ENCODE peak calls at places on chromosomes 16 and 17, in nine cellular contexts. T is body of pancreas, M is fibroblast of lung, D is cardiac muscle cell, Z is fibroblast of the aortic adventitia, K is cardiac fibroblast, W is heart left ventricle, C is mucosa of descending colon, H is RWPE1. N is an unnamed sample.

GRCh38 chr17:69501591-69502468 is 87.3 kb downstream of the MAP2K6 start:
- DNase-seq in T (peak), M (peak), D (peak), Z (peak), K (peak), W (peak), C (peak), H (no peak), N (no peak)

GRCh38 chr17:43316522-43317142 is 82.2 kb upstream of the ARL4D start:
- DNase-seq in T (peak), M (no peak), D (no peak), Z (peak), K (no peak), W (no peak), C (no peak), H (no peak), N (no peak)

GRCh38 chr17:59178266-59178665 is 22.7 kb downstream of the PRR11 start:
- DNase-seq in T (no peak), M (no peak), D (no peak), Z (no peak), K (no peak), W (no peak), C (no peak), H (no peak), N (no peak)

GRCh38 chr17:73519621-73520368 is 124.5 kb downstream of the SDK2 start:
- DNase-seq in T (no peak), M (no peak), D (no peak), Z (no peak), K (no peak), W (no peak), C (no peak), H (no peak), N (no peak)

GRCh38 chr17:39761861-39762496 is 24.2 kb downstream of the GRB7 start:
- DNase-seq in T (no peak), M (no peak), D (no peak), Z (no peak), K (no peak), W (no peak), C (no peak), H (no peak), N (no peak)

GRCh38 chr17:13616031-13616430 is 14.3 kb upstream of the HS3ST3A1 start:
- DNase-seq in T (no peak), M (no peak), D (no peak), Z (no peak), K (no peak), W (no peak), C (no peak), H (no peak), N (no peak)

GRCh38 chr16:55333690-55334089 is 9.7 kb downstream of the IRX6 start:
- DNase-seq in T (no peak), M (no peak), D (no peak), Z (no peak), K (no peak), W (no peak), C (no peak), H (no peak), N (no peak)

GRCh38 chr17:72977768-72978417 is 114.6 kb downstream of the SLC39A11 start:
- DNase-seq in T (no peak), M (peak), D (peak), Z (no peak), K (no peak), W (no peak), C (no peak), H (no peak), N (no peak)

GRCh38 chr17:50660042-50660886 is 25.6 kb downstream of the ABCC3 start:
- DNase-seq in T (no peak), M (no peak), D (peak), Z (peak), K (peak), W (peak), C (peak), H (no peak), N (no peak)

GRCh38 chr17:11309033-11309432 is 68.0 kb downstream of the SHISA6 start:
- DNase-seq in T (no peak), M (no peak), D (no peak), Z (no peak), K (no peak), W (no peak), C (no peak), H (no peak), N (no peak)

GRCh38 chr16:84982434-84982833 is 28.9 kb downstream of the ZDHHC7 start:
- DNase-seq in T (peak), M (no peak), D (no peak), Z (no peak), K (no peak), W (peak), C (peak), H (no peak), N (no peak)

GRCh38 chr17:75267146-75267402 is 4.0 kb downstream of the MIF4GD start:
- DNase-seq in T (no peak), M (no peak), D (no peak), Z (no peak), K (no peak), W (no peak), C (no peak), H (no peak), N (no peak)

GRCh38 chr16:46732561-46732960 is 15.6 kb downstream of the MYLK3 start:
- DNase-seq in T (no peak), M (no peak), D (no peak), Z (no peak), K (no peak), W (no peak), C (no peak), H (no peak), N (no peak)

GRCh38 chr16:56610017-56610608 is 1.7 kb downstream of the MT2A start:
- DNase-seq in T (no peak), M (peak), D (peak), Z (peak), K (peak), W (peak), C (peak), H (peak), N (no peak)

GRCh38 chr17:57459286-57459915 is 203.1 kb downstream of the MSI2 start:
- DNase-seq in T (no peak), M (peak), D (peak), Z (peak), K (peak), W (no peak), C (no peak), H (no peak), N (no peak)

GRCh38 chr17:35541434-35541833 is 4.0 kb upstream of the SLFN12L start:
- DNase-seq in T (no peak), M (no peak), D (no peak), Z (peak), K (no peak), W (no peak), C (no peak), H (no peak), N (no peak)

GRCh38 chr16:14321542-14321941 is 250.4 kb downstream of the MRTFB start:
- DNase-seq in T (peak), M (no peak), D (no peak), Z (no peak), K (no peak), W (peak), C (no peak), H (no peak), N (no peak)

GRCh38 chr17:48997103-48997826 is at the start of gene IGF2BP1:
- DNase-seq in T (no peak), M (peak), D (peak), Z (peak), K (peak), W (no peak), C (peak), H (no peak), N (peak)

GRCh38 chr16:1773703-1774455 is 945 bp upstream of the MRPS34 start:
- DNase-seq in T (peak), M (peak), D (peak), Z (peak), K (peak), W (no peak), C (no peak), H (peak), N (no peak)

GRCh38 chr16:58110590-58111330 is 18.4 kb downstream of the CFAP20 start:
- DNase-seq in T (no peak), M (peak), D (peak), Z (no peak), K (no peak), W (no peak), C (no peak), H (no peak), N (no peak)
- TF ChIP-seq CTCF in T (no peak), M (no peak), D (no peak), Z (no peak), K (no peak), W (no peak), C (no peak), H (no peak), N (no peak)

DNA sequence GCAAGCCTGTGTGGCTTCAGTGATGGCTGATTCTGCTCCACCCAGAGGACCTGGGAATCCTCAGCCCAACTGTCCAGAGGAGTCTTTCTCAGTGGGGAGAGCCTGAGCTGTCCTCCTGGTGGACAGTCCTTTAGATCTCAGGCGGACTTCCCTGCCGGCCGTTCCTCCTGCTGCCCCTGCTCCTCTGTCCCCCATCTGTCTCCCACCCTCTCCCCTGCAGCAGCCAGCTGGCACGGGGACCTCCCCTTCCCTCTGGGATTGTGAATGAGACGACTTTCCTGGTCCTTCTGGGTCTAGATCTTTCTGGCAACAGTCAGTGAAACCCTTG is 279.7 kb downstream of the SEC14L1 start:
- DNase-seq in T (no peak), M (no peak), D (no peak), Z (no peak), K (no peak), W (no peak), C (no peak), H (no peak), N (peak)
- TF ChIP-seq CTCF in T (no peak), M (no peak), D (peak), Z (no peak), K (no peak), W (no peak), C (no peak), H (no peak), N (no peak)

GRCh38 chr17:8162232-8162996 is at the start of gene VAMP2:
- DNase-seq in T (peak), M (peak), D (peak), Z (peak), K (peak), W (peak), C (peak), H (peak), N (no peak)
- TF ChIP-seq CTCF in T (no peak), M (no peak), D (no peak), Z (peak), K (no peak), W (no peak), C (no peak), H (no peak), N (no peak)

GRCh38 chr17:78175643-78175981 is 7.2 kb downstream of the SYNGR2 start:
- DNase-seq in T (no peak), M (no peak), D (no peak), Z (no peak), K (no peak), W (no peak), C (no peak), H (no peak), N (no peak)

GRCh38 chr17:78174332-78174869 is 6.0 kb downstream of the SYNGR2 start:
- DNase-seq in T (peak), M (no peak), D (no peak), Z (no peak), K (no peak), W (peak), C (peak), H (no peak), N (no peak)

GRCh38 chr17:78176548-78177025 is 8.2 kb downstream of the SYNGR2 start:
- DNase-seq in T (peak), M (peak), D (peak), Z (peak), K (peak), W (peak), C (peak), H (no peak), N (peak)

GRCh38 chr17:78173025-78173715 is 4.8 kb downstream of the SYNGR2 start:
- DNase-seq in T (no peak), M (no peak), D (no peak), Z (no peak), K (no peak), W (no peak), C (peak), H (no peak), N (no peak)

DNA sequence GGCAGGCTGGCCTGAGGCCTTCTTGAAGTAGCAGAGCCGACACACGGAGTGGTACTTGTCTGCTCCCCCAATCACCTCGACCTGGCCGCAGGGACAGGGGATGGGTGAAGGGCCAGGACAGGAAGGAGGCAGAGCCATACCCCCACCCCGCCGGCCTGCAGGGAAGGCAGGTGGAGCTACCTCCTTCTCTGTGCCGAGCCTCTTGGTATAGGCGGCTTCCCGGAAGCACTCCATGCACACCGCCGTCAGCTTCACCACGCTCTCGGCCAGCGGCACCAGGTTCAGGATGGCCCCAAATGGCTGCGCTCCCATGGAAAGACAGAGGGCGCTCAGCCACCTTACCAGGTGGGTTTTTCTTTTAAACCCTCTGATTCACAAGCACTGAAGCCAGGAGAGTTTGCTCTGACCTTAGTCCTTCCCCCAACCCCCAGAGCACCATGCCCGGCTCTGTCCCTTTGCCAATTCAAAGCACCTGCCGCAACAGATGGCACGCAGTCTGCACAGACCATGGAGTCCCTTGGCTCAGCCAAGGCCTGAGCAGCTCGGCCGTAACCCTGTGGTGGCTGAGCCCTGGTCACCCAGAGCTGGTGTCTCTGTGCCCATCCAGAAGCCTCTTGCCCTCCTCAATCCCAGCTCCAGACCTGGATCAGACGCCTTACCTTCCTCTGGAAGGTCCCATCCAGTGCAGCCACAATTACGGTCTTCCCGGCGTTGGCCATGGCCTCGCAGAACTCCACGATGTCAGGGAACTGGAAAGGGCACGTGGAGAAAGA is 6.7 kb downstream of the SYNGR2 start:
- DNase-seq in T (peak), M (no peak), D (no peak), Z (no peak), K (no peak), W (no peak), C (peak), H (no peak), N (no peak)
- TF ChIP-seq CTCF in T (peak), M (no peak), D (no peak), Z (no peak), K (no peak), W (no peak), C (no peak), H (no peak), N (no peak)

N was measured in glutamatergic neuron.